ENCODE peak calls at places on chromosomes 1 and 21, in six cellular contexts. O is hypothalamus, S is GM23338, E is GM12864, N is NCI-H748 treated with DMSO at 0.1 percent for 48 hours, W is hippocampal formation. Q is an unnamed sample.

GRCh38 chr1:154553056-154553822 is 5.2 kb downstream of the UBE2Q1 start:
- DNase-seq in S (no peak), O (no peak), E (no peak), W (no peak), N (no peak), Q (no peak)

GRCh38 chr1:18998016-18998724 is 41.7 kb upstream of the IFFO2 start:
- DNase-seq in O (no peak), W (no peak), E (no peak), N (no peak), S (no peak), Q (no peak)

GRCh38 chr1:242787968-242788367 is 263.5 kb upstream of the PLD5 start:
- DNase-seq in E (no peak), N (no peak), W (no peak), S (no peak), O (no peak), Q (no peak)

GRCh38 chr1:151981178-151981525 is 12.5 kb downstream of the S100A10 start:
- DNase-seq in N (no peak), S (no peak), W (no peak), O (no peak), E (no peak), Q (no peak)

GRCh38 chr1:226634611-226635246 is 86.2 kb downstream of the STUM start:
- DNase-seq in W (no peak), O (no peak), S (no peak), N (no peak), E (no peak), Q (no peak)

GRCh38 chr1:156464335-156464734 is 36.2 kb downstream of the MEF2D start:
- DNase-seq in O (no peak), N (no peak), E (no peak), S (no peak), W (no peak), Q (no peak)

GRCh38 chr1:11749203-11749689 is 12.7 kb upstream of the C1orf167 start:
- DNase-seq in E (no peak), N (peak), S (peak), O (no peak), W (no peak), Q (no peak)

GRCh38 chr21:17660862-17661261 is 48.2 kb upstream of the BTG3 start:
- DNase-seq in W (peak), S (no peak), N (peak), O (no peak), E (no peak), Q (no peak)

GRCh38 chr1:156656779-156657160 is 14.9 kb downstream of the BCAN start:
- DNase-seq in W (no peak), N (no peak), O (no peak), E (no peak), S (peak), Q (no peak)

GRCh38 chr1:235831148-235831547 is 35.6 kb downstream of the LYST start:
- DNase-seq in O (no peak), N (no peak), W (no peak), E (peak), S (no peak), Q (no peak)

GRCh38 chr1:24957016-24957807 is 27.1 kb upstream of the RUNX3 start:
- DNase-seq in W (no peak), O (no peak), S (no peak), N (no peak), E (no peak), Q (no peak)

GRCh38 chr1:183052861-183053260 is 29.6 kb downstream of the LAMC1 start:
- DNase-seq in E (no peak), S (no peak), O (no peak), W (no peak), N (no peak), Q (no peak)

GRCh38 chr1:3584915-3585314 is 26.4 kb downstream of the MEGF6 start:
- DNase-seq in E (no peak), S (no peak), W (no peak), N (no peak), O (no peak), Q (no peak)

GRCh38 chr1:30422251-30422650 is 301.1 kb downstream of the MATN1 start:
- DNase-seq in W (no peak), E (no peak), S (no peak), N (no peak), O (no peak), Q (no peak)

GRCh38 chr1:150484431-150484830 is 2.8 kb upstream of the TARS2 start:
- DNase-seq in E (no peak), O (no peak), S (no peak), N (no peak), W (no peak), Q (no peak)

Q was measured in AG09309.